ENCODE peak calls at places on chromosome 21, in five cellular contexts. E is Caco-2, B is H1, Z is transverse colon, G is BJ. W is an unnamed sample.

GRCh38 chr21:14773777-14774345 is 227.7 kb upstream of the SAMSN1 start:
- DNase-seq in Z (peak; percentile 83), G (no peak), B (peak; percentile 82), E (peak; percentile 55), W (peak; percentile 35)

GRCh38 chr21:38525454-38525853 is 27.2 kb upstream of the ERG start:
- DNase-seq in B (no peak), Z (no peak), G (no peak), E (no peak), W (no peak)

GRCh38 chr21:37862536-37862935 is 53.7 kb downstream of the KCNJ6 start:
- DNase-seq in Z (no peak), G (no peak), E (peak; percentile 18), B (peak; percentile 36), W (no peak)

GRCh38 chr21:17454315-17455027 is 58.4 kb upstream of the CXADR start:
- DNase-seq in Z (no peak), E (peak; percentile 68), B (peak; percentile 98), G (peak; percentile 47), W (peak; percentile 63)

GRCh38 chr21:46605759-46606426 is 1.0 kb upstream of the S100B start:
- DNase-seq in E (no peak), G (no peak), B (no peak), Z (peak; percentile 55), W (no peak)

GRCh38 chr21:24208562-24209260 is 1398.6 kb downstream of the MRPL39 start:
- DNase-seq in E (no peak), G (no peak), B (no peak), Z (no peak), W (no peak)

GRCh38 chr21:27190601-27191000 is 223.7 kb upstream of the ADAMTS5 start:
- DNase-seq in B (no peak), Z (no peak), E (no peak), G (peak; percentile 23), W (no peak)

GRCh38 chr21:36756527-36756926 is 57.6 kb downstream of the SIM2 start:
- DNase-seq in Z (no peak), G (no peak), E (no peak), B (no peak), W (no peak)

GRCh38 chr21:27426196-27426595 is 459.3 kb upstream of the ADAMTS5 start:
- DNase-seq in E (no peak), B (no peak), Z (no peak), G (no peak), W (no peak)

GRCh38 chr21:36004441-36004840 is 55.9 kb downstream of the SETD4 start:
- DNase-seq in Z (no peak), E (no peak), B (no peak), G (no peak), W (no peak)

GRCh38 chr21:28729887-28730286 is 262.8 kb downstream of the LTN1 start:
- DNase-seq in B (no peak), G (no peak), Z (no peak), E (peak; percentile 10), W (no peak)

GRCh38 chr21:39867198-39867650 is at the start of gene PCP4:
- DNase-seq in B (peak; percentile 93), G (no peak), Z (peak; percentile 45), E (peak; percentile 75), W (peak; percentile 77)

GRCh38 chr21:16192900-16193299 is 463.1 kb downstream of the USP25 start:
- DNase-seq in B (no peak), E (no peak), G (no peak), Z (no peak), W (no peak)

GRCh38 chr21:26522704-26523103 is 50.4 kb downstream of the CYYR1 start:
- DNase-seq in Z (no peak), B (no peak), G (no peak), E (no peak), W (no peak)

GRCh38 chr21:32585970-32586369 is 647 bp upstream of the TCP10L start:
- DNase-seq in Z (no peak), G (no peak), E (no peak), B (no peak), W (no peak)

GRCh38 chr21:40143822-40144525 is 276.7 kb downstream of the PCP4 start:
- DNase-seq in E (peak; percentile 57), G (no peak), Z (peak; percentile 41), B (peak; percentile 84), W (peak; percentile 16)

GRCh38 chr21:18840239-18840638 is 436.7 kb upstream of the TMPRSS15 start:
- DNase-seq in B (peak; percentile 47), G (no peak), E (peak; percentile 16), Z (no peak), W (peak; percentile 25)

GRCh38 chr21:40054403-40054802 is 187.2 kb downstream of the PCP4 start:
- DNase-seq in E (no peak), B (no peak), G (no peak), Z (peak; percentile 68), W (no peak)

GRCh38 chr21:16534408-16535099 is 804.8 kb downstream of the USP25 start:
- DNase-seq in E (no peak), G (no peak), B (no peak), Z (peak; percentile 16), W (no peak)

GRCh38 chr21:18369115-18369514 is 34.5 kb downstream of the TMPRSS15 start:
- DNase-seq in G (no peak), E (peak; percentile 9), B (no peak), Z (no peak), W (no peak)

GRCh38 chr21:28396421-28396820 is 596.3 kb downstream of the LTN1 start:
- DNase-seq in G (no peak), B (no peak), E (no peak), Z (no peak), W (no peak)

GRCh38 chr21:21084179-21084578 is 86.0 kb downstream of the NCAM2 start:
- DNase-seq in B (no peak), Z (no peak), E (no peak), G (no peak), W (no peak)

GRCh38 chr21:41924355-41924754 is 29.5 kb downstream of the C2CD2 start:
- DNase-seq in B (no peak), G (no peak), Z (no peak), E (no peak), W (no peak)
- H3K4me3 ChIP-seq in B (no peak overlapping the region), G (no peak overlapping the region), Z (no peak overlapping the region), E (no peak overlapping the region), W (no peak overlapping the region)

DNA sequence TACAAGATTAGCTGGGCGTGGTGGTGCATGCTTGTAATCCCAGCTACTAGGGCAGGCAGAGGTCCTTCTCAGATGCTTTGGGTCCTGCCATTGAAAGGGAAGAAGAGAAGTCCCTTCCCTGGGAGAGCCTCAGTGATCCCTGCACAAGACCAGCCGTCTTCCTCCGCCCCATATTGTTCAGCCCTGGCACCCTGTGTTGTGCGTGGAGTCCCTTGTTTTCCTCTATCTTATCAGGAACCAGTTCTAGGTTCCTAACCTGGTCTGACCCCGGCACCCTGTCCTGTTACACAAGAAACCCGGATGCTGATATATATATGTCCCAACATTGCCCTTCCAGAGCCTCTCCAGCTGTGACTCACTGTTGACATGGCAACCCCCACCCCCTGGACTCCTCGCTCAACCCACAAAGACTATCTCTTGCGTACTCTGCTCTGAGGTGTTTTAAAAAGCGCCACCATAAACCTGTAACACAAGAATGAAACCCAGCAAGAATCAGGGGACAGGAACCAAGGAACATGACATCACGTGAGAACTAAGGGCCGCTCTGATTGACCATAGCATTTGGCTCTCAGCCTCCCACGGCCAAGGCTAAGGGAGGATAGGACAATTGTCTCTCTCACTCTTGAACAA is 4.8 kb downstream of the MX2 start:
- DNase-seq in G (no peak), B (no peak), E (peak; percentile 93), Z (peak; percentile 74), W (no peak)
- H3K4me3 ChIP-seq in G (no peak overlapping the region), B (no peak overlapping the region), E (no peak overlapping the region), Z (no peak overlapping the region), W (no peak overlapping the region)

GRCh38 chr21:42465008-42465878 is 30.8 kb downstream of the RSPH1 start:
- DNase-seq in E (no peak), G (no peak), B (no peak), Z (peak; percentile 34), W (no peak)

GRCh38 chr21:42461185-42461520 is 34.9 kb downstream of the RSPH1 start:
- DNase-seq in Z (peak; percentile 43), G (no peak), E (no peak), B (no peak), W (no peak)

GRCh38 chr21:42466700-42467612 is 29.1 kb downstream of the RSPH1 start:
- DNase-seq in Z (peak; percentile 41), E (peak; percentile 28), G (no peak), B (no peak), W (no peak)

GRCh38 chr21:42461881-42462877 is 33.8 kb downstream of the RSPH1 start:
- DNase-seq in E (no peak), Z (peak; percentile 67), B (no peak), G (no peak), W (no peak)

GRCh38 chr21:42463861-42464515 is 32.0 kb downstream of the RSPH1 start:
- DNase-seq in B (peak; percentile 84), Z (peak; percentile 65), E (peak; percentile 50), G (no peak), W (peak; percentile 87)
- H3K4me3 ChIP-seq in B (no peak overlapping the region), Z (no peak overlapping the region), E (no peak overlapping the region), G (no peak overlapping the region), W (no peak overlapping the region)

GRCh38 chr21:34595457-34595856 is 19.5 kb downstream of the RCAN1 start:
- DNase-seq in Z (no peak), B (peak; percentile 28), E (peak; percentile 27), G (no peak), W (no peak)
- H3K4me3 ChIP-seq in Z (no peak overlapping the region), B (no peak overlapping the region), E (no peak overlapping the region), G (no peak overlapping the region), W (no peak overlapping the region)

DNA sequence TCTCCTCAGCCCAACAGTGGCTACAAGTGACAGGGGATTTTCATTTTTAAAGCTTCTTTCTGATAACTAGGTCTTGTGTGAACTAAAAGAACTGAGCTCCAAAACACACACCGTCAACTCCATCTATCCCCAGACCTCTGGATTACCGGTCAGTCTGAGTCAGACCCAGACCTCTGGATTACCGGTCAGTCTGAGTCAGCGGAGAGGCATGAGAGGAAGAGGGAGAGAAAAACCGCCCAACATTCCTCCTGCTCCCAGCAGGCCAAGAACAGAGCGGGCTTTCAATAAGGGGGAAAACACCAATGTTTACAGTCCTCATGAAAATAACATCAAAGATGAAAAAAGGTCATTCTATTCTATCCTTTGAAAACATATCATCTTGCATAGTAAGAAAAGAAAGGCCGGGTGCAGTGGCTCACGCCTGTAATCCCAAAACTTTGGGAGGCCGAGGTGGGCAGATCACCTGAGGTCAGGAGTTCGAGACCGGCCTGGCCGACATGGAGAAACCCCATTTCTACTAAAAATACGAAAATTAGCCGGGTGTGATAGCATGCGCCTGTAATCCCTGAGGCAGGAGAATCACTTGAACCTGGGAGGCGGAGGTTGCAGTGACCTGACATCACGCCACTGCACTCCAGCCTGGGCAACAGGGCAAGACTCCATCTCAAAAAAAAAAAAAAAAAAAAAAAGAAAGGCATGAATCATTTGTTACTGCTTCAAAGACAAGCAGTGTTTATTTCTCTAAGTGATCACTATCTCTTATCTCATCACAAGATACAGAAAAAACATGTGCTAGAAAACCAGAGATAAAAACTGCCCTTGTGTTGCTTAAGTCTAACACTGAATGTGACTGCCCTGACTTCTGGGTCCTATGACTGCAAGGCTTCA is 3.4 kb downstream of the PTTG1IP start:
- DNase-seq in B (no peak), G (peak; percentile 70), Z (peak; percentile 55), E (peak; percentile 82), W (no peak)
- H3K4me3 ChIP-seq in B (no peak overlapping the region), G (no peak overlapping the region), Z (no peak overlapping the region), E (peak overlapping the region; percentile 8), W (no peak overlapping the region)

DNA sequence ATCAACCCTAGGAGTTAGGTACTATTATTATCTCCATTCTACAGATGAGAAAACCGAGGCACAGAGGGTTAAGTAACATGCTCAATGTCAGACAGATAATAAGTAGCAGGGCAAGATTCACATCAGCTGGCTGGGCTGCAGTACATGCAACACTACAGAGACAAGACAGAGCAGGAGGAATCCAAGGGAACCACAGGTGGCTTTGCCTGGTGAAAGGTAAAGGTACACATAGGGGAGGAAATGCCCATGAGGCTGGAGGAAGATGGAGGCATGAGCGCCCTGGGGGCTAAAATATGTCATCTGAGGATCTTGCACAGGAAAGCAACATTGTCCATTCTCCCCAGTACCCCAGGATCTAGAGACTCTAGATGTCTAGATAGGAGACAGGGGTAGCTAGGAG is 8.4 kb downstream of the ZBTB21 start:
- DNase-seq in B (no peak), E (no peak), Z (no peak), G (no peak), W (no peak)
- H3K4me3 ChIP-seq in B (no peak overlapping the region), E (no peak overlapping the region), Z (no peak overlapping the region), G (no peak overlapping the region), W (no peak overlapping the region)

W was measured in iPS DF 6.9.